ENCODE peak calls at places on chromosomes 5 and 9, in seven cellular contexts. B is A549, E is fibroblast of lung, W is IMR-90, M is GM23338, O is MM.1S, D is HCT116. C is an unnamed sample.

GRCh38 chr9:84254972-84255371 is 85.6 kb downstream of the SLC28A3 start:
- DNase-seq in B (no peak), E (no peak), W (no peak), M (no peak), O (no peak), D (no peak), C (no peak)

GRCh38 chr9:4615251-4615650 is 46.8 kb upstream of the PLPP6 start:
- DNase-seq in B (no peak), E (peak), W (peak), M (no peak), O (no peak), D (no peak), C (no peak)

GRCh38 chr5:9157020-9157419 is 388.9 kb downstream of the SEMA5A start:
- DNase-seq in B (no peak), E (no peak), W (no peak), M (no peak), O (no peak), D (no peak), C (no peak)

GRCh38 chr5:173615884-173616576 is 420 bp downstream of the BOD1 start:
- DNase-seq in B (peak), E (peak), W (peak), M (peak), O (peak), D (peak), C (peak)

GRCh38 chr5:144421411-144421810 is 250.7 kb downstream of the KCTD16 start:
- DNase-seq in B (no peak), E (no peak), W (no peak), M (no peak), O (no peak), D (no peak), C (no peak)

GRCh38 chr5:170347022-170347421 is 42.1 kb downstream of the KCNMB1 start:
- DNase-seq in B (no peak), E (no peak), W (no peak), M (no peak), O (no peak), D (no peak), C (no peak)

GRCh38 chr9:86783884-86784283 is 163.4 kb downstream of the GAS1 start:
- DNase-seq in B (no peak), E (peak), W (peak), M (no peak), O (no peak), D (no peak), C (peak)

GRCh38 chr5:134138416-134139376 is 24.2 kb downstream of the TCF7 start:
- DNase-seq in B (no peak), E (no peak), W (peak), M (no peak), O (peak), D (no peak), C (no peak)

GRCh38 chr9:115220339-115221009 is 102.5 kb upstream of the TNC start:
- DNase-seq in B (no peak), E (peak), W (peak), M (no peak), O (no peak), D (no peak), C (no peak)

GRCh38 chr5:81401266-81401665 is 7.3 kb upstream of the ACOT12 start:
- DNase-seq in B (no peak), E (no peak), W (no peak), M (no peak), O (no peak), D (no peak), C (no peak)

GRCh38 chr5:97006454-97006853 is 70.6 kb downstream of the LNPEP start:
- DNase-seq in B (no peak), E (no peak), W (peak), M (no peak), O (no peak), D (no peak), C (no peak)

GRCh38 chr5:97009212-97009898 is 73.5 kb downstream of the LNPEP start:
- DNase-seq in B (no peak), E (peak), W (no peak), M (no peak), O (peak), D (no peak), C (peak)

GRCh38 chr5:97011567-97011966 is 75.7 kb downstream of the LNPEP start:
- DNase-seq in B (no peak), E (no peak), W (no peak), M (no peak), O (no peak), D (no peak), C (no peak)

GRCh38 chr5:97004423-97005060 is 68.7 kb downstream of the LNPEP start:
- DNase-seq in B (no peak), E (peak), W (peak), M (no peak), O (no peak), D (no peak), C (no peak)

DNA sequence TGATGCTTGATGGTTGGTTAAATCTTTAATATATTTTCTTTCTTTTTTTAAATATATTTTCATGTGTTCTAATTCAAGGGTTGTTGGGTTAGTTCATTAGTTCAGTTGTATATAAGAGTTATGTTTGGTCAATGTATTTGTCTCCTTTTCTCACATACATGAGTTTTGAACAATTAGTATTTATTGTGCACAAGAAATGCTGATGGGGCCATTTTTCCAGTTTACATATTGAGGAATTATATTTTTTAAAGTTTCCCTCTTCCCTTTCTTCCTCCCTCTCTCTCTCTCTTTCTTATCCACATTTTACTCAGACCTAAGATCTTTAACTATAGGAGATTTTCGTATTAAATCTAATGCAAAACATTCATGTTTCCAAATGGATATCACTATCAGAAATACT is 74.0 kb downstream of the LNPEP start:
- DNase-seq in B (no peak), E (no peak), W (no peak), M (no peak), O (no peak), D (no peak), C (no peak)
- H3K4me2 ChIP-seq in B (no peak), E (no peak), W (no peak), M (no peak), O (no peak), D (no peak), C (peak)

GRCh38 chr9:131043646-131044045 is 34.7 kb downstream of the LAMC3 start:
- DNase-seq in B (no peak), E (no peak), W (no peak), M (no peak), O (no peak), D (no peak), C (peak)
- H3K4me2 ChIP-seq in B (no peak), E (no peak), W (no peak), M (no peak), O (no peak), D (no peak), C (peak)

DNA sequence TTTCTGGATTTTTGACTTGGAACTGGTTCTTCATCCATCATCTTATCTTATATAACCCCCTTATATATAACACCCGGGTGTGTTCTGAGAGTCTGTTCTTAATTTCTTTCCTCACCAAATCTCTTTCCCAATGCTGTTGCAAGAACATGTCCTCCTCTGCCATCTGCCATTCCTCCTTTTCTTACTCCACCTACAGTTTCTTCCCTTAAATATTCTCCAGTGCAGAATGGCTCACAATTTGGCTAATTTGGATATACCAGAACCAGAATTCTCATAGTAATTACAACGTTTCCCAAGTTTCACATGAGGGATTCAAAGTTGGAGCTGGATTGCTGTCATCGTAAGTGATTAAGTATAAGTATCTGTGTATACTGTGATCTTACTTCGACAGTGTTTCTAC is 28.0 kb downstream of the SKP2 start:
- DNase-seq in B (no peak), E (no peak), W (no peak), M (no peak), O (no peak), D (no peak), C (no peak)
- H3K4me2 ChIP-seq in B (no peak), E (no peak), W (no peak), M (no peak), O (no peak), D (no peak), C (no peak)

DNA sequence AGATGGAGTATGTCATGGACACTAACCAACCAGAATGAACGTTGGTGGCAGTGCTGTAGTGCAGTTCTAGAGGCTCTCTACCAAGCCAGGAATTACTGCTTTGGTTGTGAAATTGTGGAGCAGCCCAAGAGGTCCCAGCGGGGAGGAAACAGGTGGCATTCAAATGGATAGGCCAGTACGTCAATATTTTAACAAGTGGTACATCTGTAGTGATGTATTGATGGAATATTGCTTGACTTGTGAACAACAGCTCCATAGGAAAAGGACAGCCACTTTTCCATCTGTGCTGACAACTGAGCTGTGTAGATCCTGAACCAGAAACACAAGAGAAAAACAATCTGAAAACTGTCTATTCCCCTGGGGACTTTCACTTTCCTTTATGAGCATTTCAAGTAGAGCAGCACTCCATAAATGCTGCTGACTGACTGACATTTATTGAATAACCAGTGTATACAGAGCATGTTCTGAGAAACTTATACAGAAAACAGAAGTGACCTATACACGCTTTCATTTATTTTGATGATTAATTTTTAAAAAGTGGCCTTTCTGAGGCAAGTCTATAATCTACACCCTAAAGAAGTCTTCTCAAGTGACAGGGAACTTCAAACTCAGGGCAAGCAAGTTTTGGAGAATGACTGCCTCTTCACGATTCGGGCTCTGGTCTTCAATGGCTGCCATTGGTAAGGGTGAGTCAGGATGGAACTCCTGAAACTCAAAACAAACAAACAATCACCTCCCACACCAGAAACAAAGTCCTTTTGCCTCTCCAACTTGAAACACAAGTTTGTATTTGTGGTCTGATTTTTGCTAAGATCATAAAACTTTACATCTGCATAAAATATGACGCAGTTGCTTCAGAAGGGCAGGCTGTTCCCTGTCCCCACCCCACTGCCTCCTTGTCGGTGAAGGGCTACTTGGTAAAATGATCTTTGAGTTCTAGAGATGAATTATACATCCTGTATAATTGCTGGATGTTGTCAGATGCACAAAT is 362.4 kb downstream of the NDUFS4 start:
- DNase-seq in B (no peak), E (no peak), W (no peak), M (no peak), O (peak), D (no peak), C (no peak)
- H3K4me2 ChIP-seq in B (no peak), E (no peak), W (no peak), M (no peak), O (no peak), D (no peak), C (no peak)

GRCh38 chr5:23260621-23261020 is 246.8 kb upstream of the PRDM9 start:
- DNase-seq in B (no peak), E (no peak), W (no peak), M (no peak), O (no peak), D (no peak), C (no peak)
- H3K4me2 ChIP-seq in B (no peak), E (no peak), W (no peak), M (no peak), O (no peak), D (no peak), C (no peak)

GRCh38 chr5:181191526-181192336 is 13.3 kb downstream of the TRIM7 start:
- DNase-seq in B (peak), E (peak), W (peak), M (peak), O (peak), D (peak), C (peak)

GRCh38 chr5:181189962-181190710 is 14.9 kb downstream of the TRIM7 start:
- DNase-seq in B (no peak), E (no peak), W (no peak), M (peak), O (no peak), D (no peak), C (peak)

GRCh38 chr5:181194489-181195248 is 10.3 kb downstream of the TRIM7 start:
- DNase-seq in B (no peak), E (no peak), W (no peak), M (peak), O (no peak), D (no peak), C (peak)

GRCh38 chr5:181190711-181191525 is 14.1 kb downstream of the TRIM7 start:
- DNase-seq in B (peak), E (peak), W (no peak), M (peak), O (peak), D (no peak), C (peak)

DNA sequence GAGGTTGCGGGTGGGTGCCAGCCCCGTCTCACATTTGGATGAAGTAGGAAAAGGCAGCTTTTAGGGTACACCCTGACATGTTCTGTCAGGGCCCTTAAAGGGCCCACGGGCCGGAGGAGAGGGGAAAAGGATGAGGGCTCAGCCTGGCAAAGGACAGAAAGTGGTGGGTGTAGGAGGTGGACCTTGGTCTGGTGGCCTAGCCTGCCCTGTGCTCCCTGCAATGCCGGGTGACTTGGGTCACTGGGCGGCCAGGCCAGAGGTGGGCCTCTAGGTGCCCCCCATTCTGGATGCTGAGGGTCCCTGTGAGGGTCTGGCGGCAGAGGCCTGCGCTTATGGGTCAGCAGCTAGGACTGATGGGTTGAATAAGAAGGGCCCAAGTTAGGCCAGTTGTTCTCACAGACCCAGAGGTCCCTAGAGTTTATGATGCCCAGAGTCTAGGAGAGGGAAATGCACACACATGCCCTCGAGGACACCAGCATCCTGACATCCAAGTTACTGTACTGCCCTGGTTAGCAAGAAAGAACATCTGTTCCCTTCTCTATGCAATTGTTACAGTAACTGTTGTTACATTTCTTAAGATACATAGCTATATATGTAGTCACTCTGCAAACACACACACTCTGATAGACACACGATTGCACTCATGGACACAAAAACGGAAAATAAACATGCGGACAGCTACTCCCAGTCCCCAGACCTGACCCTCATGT is 12.5 kb downstream of the TRIM7 start:
- DNase-seq in B (no peak), E (no peak), W (peak), M (no peak), O (no peak), D (no peak), C (no peak)
- H3K4me2 ChIP-seq in B (peak), E (peak), W (peak), M (peak), O (peak), D (peak), C (peak)

GRCh38 chr5:111776903-111777302 is 19.9 kb upstream of the NREP start:
- DNase-seq in B (no peak), E (no peak), W (no peak), M (no peak), O (no peak), D (no peak), C (no peak)
- H3K4me2 ChIP-seq in B (peak), E (no peak), W (no peak), M (no peak), O (no peak), D (no peak), C (no peak)

GRCh38 chr9:134349941-134350340 is 23.7 kb downstream of the RXRA start:
- DNase-seq in B (no peak), E (no peak), W (no peak), M (no peak), O (no peak), D (no peak), C (no peak)

GRCh38 chr9:134352247-134352933 is 26.1 kb downstream of the RXRA start:
- DNase-seq in B (no peak), E (no peak), W (no peak), M (no peak), O (no peak), D (no peak), C (no peak)

GRCh38 chr9:134350416-134350994 is 24.2 kb downstream of the RXRA start:
- DNase-seq in B (no peak), E (no peak), W (no peak), M (no peak), O (no peak), D (no peak), C (no peak)

GRCh38 chr9:134353539-134353938 is 27.3 kb downstream of the RXRA start:
- DNase-seq in B (no peak), E (no peak), W (no peak), M (no peak), O (no peak), D (no peak), C (no peak)

DNA sequence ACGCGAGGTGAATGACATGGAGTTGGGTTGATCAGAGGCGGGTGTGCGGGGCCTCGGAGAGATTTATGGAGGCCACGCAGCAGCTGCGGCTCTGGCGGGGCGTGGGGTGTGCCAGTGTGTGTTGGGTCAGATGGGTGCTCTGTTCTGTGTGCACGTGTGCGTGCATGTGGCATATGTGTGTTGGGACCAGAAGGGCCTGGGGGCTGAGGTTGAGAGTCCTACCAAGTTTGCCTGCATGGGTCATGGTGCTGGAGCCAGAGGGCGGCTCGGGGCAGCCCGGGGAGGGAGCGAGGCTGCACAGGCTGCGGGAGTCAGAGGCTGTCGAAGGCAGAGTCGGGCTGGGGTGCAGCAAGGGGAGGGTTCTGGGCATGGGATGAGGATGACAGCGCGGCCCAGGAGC is 25.5 kb downstream of the RXRA start:
- DNase-seq in B (no peak), E (no peak), W (no peak), M (no peak), O (no peak), D (no peak), C (no peak)
- H3K4me2 ChIP-seq in B (no peak), E (no peak), W (no peak), M (no peak), O (no peak), D (no peak), C (no peak)

GRCh38 chr9:99154356-99154755 is 49.4 kb downstream of the TGFBR1 start:
- DNase-seq in B (no peak), E (no peak), W (no peak), M (no peak), O (no peak), D (no peak), C (no peak)
- H3K4me2 ChIP-seq in B (no peak), E (no peak), W (no peak), M (no peak), O (no peak), D (no peak), C (no peak)